ENCODE peak calls at places on chromosomes 1 and 21, in six cellular contexts. X, O, I, A, S and L are unnamed samples. For H3K4me1 and H3K27me3, the result is how much of the 10 kb centered on the place peaks cover.

GRCh38 chr1:115322631-115323030 is 15.4 kb downstream of the NGF start:
- DNase-seq in X (no peak), O (no peak), I (no peak), A (peak), S (peak), L (no peak)

GRCh38 chr1:87852410-87853202 is 523.9 kb downstream of the LMO4 start:
- DNase-seq in X (no peak), O (no peak), I (no peak), A (no peak), S (no peak), L (no peak)

GRCh38 chr1:86846166-86846647 is 67.7 kb downstream of the SELENOF start:
- DNase-seq in X (no peak), O (no peak), I (no peak), A (peak), S (peak), L (no peak)

GRCh38 chr1:218480691-218481099 is 135.6 kb downstream of the TGFB2 start:
- DNase-seq in X (no peak), O (no peak), I (no peak), A (peak), S (peak), L (no peak)

GRCh38 chr1:240244968-240245628 is 153.4 kb downstream of the FMN2 start:
- DNase-seq in X (no peak), O (no peak), I (no peak), A (peak), S (peak), L (no peak)

GRCh38 chr1:10007161-10007560 is 10.1 kb downstream of the RBP7 start:
- DNase-seq in X (no peak), O (no peak), I (no peak), A (no peak), S (no peak), L (no peak)

GRCh38 chr1:222521299-222522104 is 26.4 kb downstream of the HHIPL2 start:
- DNase-seq in X (no peak), O (no peak), I (no peak), A (peak), S (peak), L (no peak)

GRCh38 chr21:34865922-34866271 is 183.2 kb downstream of the RUNX1 start:
- DNase-seq in X (peak), O (no peak), I (no peak), A (no peak), S (no peak), L (peak)

GRCh38 chr1:14617791-14618190 is 19.3 kb downstream of the KAZN start:
- DNase-seq in X (no peak), O (no peak), I (no peak), A (no peak), S (no peak), L (no peak)

GRCh38 chr1:70140343-70140742 is 65.0 kb downstream of the LRRC40 start:
- DNase-seq in X (no peak), O (no peak), I (no peak), A (peak), S (peak), L (no peak)

GRCh38 chr1:201295861-201296260 is 12.6 kb downstream of the PKP1 start:
- DNase-seq in X (no peak), O (no peak), I (no peak), A (peak), S (peak), L (no peak)

GRCh38 chr1:178885869-178886268 is 15.0 kb upstream of the ANGPTL1 start:
- DNase-seq in X (no peak), O (no peak), I (no peak), A (no peak), S (no peak), L (no peak)

GRCh38 chr1:197675475-197676324 is 99.6 kb downstream of the DENND1B start:
- DNase-seq in X (peak), O (peak), I (no peak), A (peak), S (peak), L (peak)

GRCh38 chr1:113540328-113540727 is 150.0 kb downstream of the MAGI3 start:
- DNase-seq in X (no peak), O (no peak), I (no peak), A (no peak), S (no peak), L (no peak)

GRCh38 chr1:166884040-166884642 is 8.1 kb upstream of the TADA1 start:
- DNase-seq in X (peak), O (peak), I (no peak), A (peak), S (peak), L (peak)

GRCh38 chr1:116496380-116496779 is 74.4 kb downstream of the CD58 start:
- DNase-seq in X (no peak), O (peak), I (no peak), A (peak), S (peak), L (no peak)

GRCh38 chr1:71068325-71069240 is 12.3 kb downstream of the ZRANB2 start:
- DNase-seq in X (no peak), O (no peak), I (no peak), A (no peak), S (no peak), L (no peak)

GRCh38 chr1:212960932-212961331 is 10.6 kb downstream of the VASH2 start:
- DNase-seq in X (no peak), O (no peak), I (no peak), A (no peak), S (no peak), L (no peak)

GRCh38 chr1:226202246-226202645 is 15.7 kb upstream of the ACBD3 start:
- DNase-seq in X (no peak), O (no peak), I (no peak), A (no peak), S (no peak), L (no peak)

DNA sequence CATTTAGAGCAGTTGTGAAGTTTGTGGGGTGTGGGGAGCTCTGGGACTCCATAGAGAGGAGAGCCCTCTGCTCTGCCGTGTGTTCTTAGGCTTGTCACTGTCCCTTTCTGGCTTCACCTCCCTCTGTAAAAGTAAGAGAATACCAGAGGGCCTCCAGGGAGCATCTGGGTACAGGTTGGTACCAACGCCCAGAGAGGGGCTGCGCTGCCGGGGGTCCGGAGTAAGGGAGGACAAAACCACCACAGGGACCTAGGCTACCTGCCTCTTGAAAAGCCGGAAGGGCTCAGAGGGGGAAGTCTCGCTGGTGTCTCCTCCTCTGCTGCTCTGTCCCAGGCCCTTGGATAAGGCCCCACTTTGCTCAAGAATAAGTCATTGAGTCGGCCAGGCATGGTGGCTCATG is 3.1 kb upstream of the TINAGL1 start:
- DNase-seq in X (peak), O (no peak), I (no peak), A (no peak), S (no peak), L (no peak)
- H3K4me1 ChIP-seq in X (under half), O (under half), I (under half), A (under half), S (half or more), L (under half)

DNA sequence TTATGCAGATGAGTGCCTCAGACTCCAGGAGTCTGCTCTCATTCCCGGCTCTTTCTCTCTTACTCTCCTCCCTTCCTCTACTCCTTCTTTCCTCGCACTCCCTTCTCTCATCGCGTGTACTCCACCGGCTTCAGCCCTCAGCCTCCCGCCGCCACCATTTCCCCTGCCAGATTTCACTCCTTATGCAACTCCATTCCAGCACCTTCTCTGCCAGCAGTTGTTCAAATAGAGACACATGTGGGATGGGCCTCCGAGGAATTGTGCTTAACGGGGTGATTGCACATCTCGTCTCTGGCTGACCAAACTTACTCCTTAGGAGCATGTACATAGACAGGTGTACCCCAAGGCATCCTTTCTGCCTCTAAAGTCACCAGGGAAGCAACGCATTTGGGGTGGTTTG is 2.1 kb downstream of the CNTN2 start:
- DNase-seq in X (no peak), O (no peak), I (no peak), A (no peak), S (no peak), L (no peak)
- H3K27me3 ChIP-seq in X (half or more), O (under half), I (under half), A (half or more), S (half or more), L (under half)

DNA sequence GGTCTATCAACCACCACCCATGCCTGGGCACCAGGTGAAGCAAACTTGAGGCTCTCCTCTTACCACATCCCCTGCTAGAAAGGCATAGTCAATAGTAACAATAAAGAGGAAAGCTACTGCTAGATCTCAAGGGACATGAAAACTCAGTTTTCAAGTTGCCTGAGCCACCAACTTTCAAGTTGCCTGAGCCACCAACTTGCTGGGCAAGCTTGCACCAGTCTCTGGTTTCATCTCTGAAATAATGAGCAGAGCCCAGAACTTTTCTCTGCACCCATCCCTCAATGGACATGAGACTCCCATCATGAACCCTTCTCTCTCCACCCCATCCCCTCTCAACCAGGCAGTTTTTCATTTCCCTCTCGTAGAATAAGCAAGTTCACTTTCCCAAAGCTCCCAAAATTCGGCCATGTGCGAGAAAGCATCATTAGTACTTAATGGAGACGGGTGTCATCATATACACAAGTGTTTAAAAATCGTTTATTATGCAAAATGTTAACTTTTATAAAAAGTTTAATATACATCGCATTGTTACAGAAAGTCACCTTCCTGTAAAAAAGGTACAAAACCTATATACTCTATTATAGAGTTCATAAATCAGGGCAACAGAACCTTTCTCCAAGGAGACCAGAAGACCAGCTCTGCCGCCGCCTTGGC is 1.7 kb downstream of the ID3 start:
- DNase-seq in X (no peak), O (no peak), I (no peak), A (peak), S (peak), L (no peak)
- H3K4me1 ChIP-seq in X (under half), O (under half), I (half or more), A (under half), S (half or more), L (under half)

GRCh38 chr21:45897191-45898027 is 84.2 kb upstream of the COL6A1 start:
- DNase-seq in X (no peak), O (no peak), I (no peak), A (no peak), S (no peak), L (no peak)

GRCh38 chr21:45899317-45900033 is 82.1 kb upstream of the COL6A1 start:
- DNase-seq in X (no peak), O (no peak), I (no peak), A (no peak), S (no peak), L (no peak)

GRCh38 chr21:45900034-45900868 is 81.3 kb upstream of the COL6A1 start:
- DNase-seq in X (no peak), O (no peak), I (no peak), A (no peak), S (no peak), L (no peak)

GRCh38 chr21:45898028-45898350 is 83.6 kb upstream of the COL6A1 start:
- DNase-seq in X (no peak), O (no peak), I (no peak), A (no peak), S (no peak), L (no peak)

GRCh38 chr21:45898781-45899180 is 82.8 kb upstream of the COL6A1 start:
- DNase-seq in X (no peak), O (no peak), I (no peak), A (no peak), S (no peak), L (no peak)
- H3K27me3 ChIP-seq in X (under half), O (under half), I (under half), A (under half), S (under half), L (under half)

GRCh38 chr1:54335396-54336056 is 70.7 kb downstream of the SSBP3 start:
- DNase-seq in X (peak), O (peak), I (no peak), A (peak), S (peak), L (no peak)

GRCh38 chr1:54337928-54338327 is 68.3 kb downstream of the SSBP3 start:
- DNase-seq in X (no peak), O (no peak), I (no peak), A (peak), S (peak), L (no peak)

GRCh38 chr1:54334996-54335395 is 71.2 kb downstream of the SSBP3 start:
- DNase-seq in X (no peak), O (no peak), I (no peak), A (peak), S (peak), L (no peak)

GRCh38 chr1:54337034-54337433 is 69.2 kb downstream of the SSBP3 start:
- DNase-seq in X (no peak), O (no peak), I (no peak), A (no peak), S (no peak), L (no peak)

GRCh38 chr1:54336121-54336520 is 70.1 kb downstream of the SSBP3 start:
- DNase-seq in X (no peak), O (no peak), I (no peak), A (no peak), S (no peak), L (no peak)
- H3K4me1 ChIP-seq in X (half or more), O (under half), I (under half), A (under half), S (under half), L (half or more)